ENCODE peak calls at places on chromosome 14, in five cellular contexts. C, G, M, U and N are unnamed samples.

GRCh38 chr14:68547305-68548193 is 245.3 kb downstream of the ZFP36L1 start:
- DNase-seq in C (peak), G (peak), M (peak), U (no peak), N (peak)

GRCh38 chr14:99273724-99274345 is 1.8 kb upstream of the BCL11B start:
- DNase-seq in C (no peak), G (no peak), M (peak), U (no peak), N (no peak)

GRCh38 chr14:41817626-41818025 is 210.9 kb downstream of the LRFN5 start:
- DNase-seq in C (peak), G (no peak), M (no peak), U (no peak), N (no peak)

GRCh38 chr14:87334997-87335675 is 657.8 kb downstream of the GALC start:
- DNase-seq in C (peak), G (no peak), M (no peak), U (no peak), N (no peak)

GRCh38 chr14:101708853-101709532 is 52.5 kb upstream of the PPP2R5C start:
- DNase-seq in C (no peak), G (no peak), M (no peak), U (no peak), N (no peak)

GRCh38 chr14:23544511-23545447 is 6.8 kb downstream of the ZFHX2 start:
- DNase-seq in C (no peak), G (no peak), M (no peak), U (no peak), N (no peak)

GRCh38 chr14:87030182-87030581 is 962.8 kb downstream of the GALC start:
- DNase-seq in C (no peak), G (no peak), M (no peak), U (no peak), N (no peak)

GRCh38 chr14:24138396-24139271 is 2.6 kb downstream of the PSME1 start:
- DNase-seq in C (no peak), G (no peak), M (no peak), U (no peak), N (no peak)

GRCh38 chr14:35374273-35374681 is 30.3 kb downstream of the NFKBIA start:
- DNase-seq in C (peak), G (peak), M (peak), U (no peak), N (peak)

GRCh38 chr14:49882826-49883694 is 9.8 kb upstream of the ARF6 start:
- DNase-seq in C (peak), G (no peak), M (peak), U (no peak), N (no peak)

GRCh38 chr14:61603736-61604135 is 91.6 kb upstream of the HIF1A start:
- DNase-seq in C (peak), G (no peak), M (no peak), U (no peak), N (no peak)

GRCh38 chr14:55074662-55075061 is 23.2 kb downstream of the MAPK1IP1L start:
- DNase-seq in C (peak), G (no peak), M (peak), U (no peak), N (no peak)

GRCh38 chr14:24253936-24254335 is 9.0 kb downstream of the TGM1 start:
- DNase-seq in C (no peak), G (no peak), M (no peak), U (no peak), N (no peak)

GRCh38 chr14:52741865-52742264 is 11.9 kb downstream of the STYX start:
- DNase-seq in C (no peak), G (no peak), M (no peak), U (no peak), N (no peak)

GRCh38 chr14:101945171-101945570 is 19.2 kb upstream of the DYNC1H1 start:
- DNase-seq in C (no peak), G (no peak), M (no peak), U (no peak), N (no peak)

GRCh38 chr14:91876492-91876891 is 9.2 kb upstream of the TC2N start:
- DNase-seq in C (no peak), G (no peak), M (no peak), U (no peak), N (no peak)

GRCh38 chr14:34252227-34252626 is 209.8 kb downstream of the SPTSSA start:
- DNase-seq in C (peak), G (no peak), M (no peak), U (no peak), N (no peak)